ENCODE peak calls at places on chromosome 13, in eight cellular contexts. One of them, this sample, is unnamed.

GRCh38 chr13:25068810-25069209 is 27.1 kb upstream of the PABPC3 start:
- DNase-seq in heart right ventricle: no peak
- DNase-seq in H1: no peak
- DNase-seq in astrocyte of the spinal cord: no peak
- DNase-seq in left ventricle myocardium inferior: no peak
- DNase-seq in neural crest cell: no peak
- DNase-seq in natural killer cell: no peak
- DNase-seq in fibroblast of lung: no peak
- DNase-seq in this sample: no peak

GRCh38 chr13:106260352-106260751 is 275.1 kb downstream of the EFNB2 start:
- DNase-seq in astrocyte of the spinal cord: no peak
- DNase-seq in left ventricle myocardium inferior: no peak
- DNase-seq in fibroblast of lung: no peak
- DNase-seq in H1: no peak
- DNase-seq in neural crest cell: no peak
- DNase-seq in heart right ventricle: no peak
- DNase-seq in natural killer cell: no peak
- DNase-seq in this sample: no peak

GRCh38 chr13:27622102-27622820 is 569 bp downstream of the POLR1D start:
- DNase-seq in astrocyte of the spinal cord: peak
- DNase-seq in H1: no peak
- DNase-seq in fibroblast of lung: no peak
- DNase-seq in neural crest cell: no peak
- DNase-seq in natural killer cell: no peak
- DNase-seq in heart right ventricle: no peak
- DNase-seq in left ventricle myocardium inferior: no peak
- DNase-seq in this sample: no peak

GRCh38 chr13:99124695-99125334 is 75.8 kb upstream of the UBAC2 start:
- DNase-seq in neural crest cell: no peak
- DNase-seq in fibroblast of lung: peak
- DNase-seq in astrocyte of the spinal cord: peak
- DNase-seq in heart right ventricle: no peak
- DNase-seq in H1: no peak
- DNase-seq in left ventricle myocardium inferior: no peak
- DNase-seq in natural killer cell: no peak
- DNase-seq in this sample: peak

GRCh38 chr13:85590231-85590931 is 208.8 kb downstream of the SLITRK6 start:
- DNase-seq in H1: no peak
- DNase-seq in left ventricle myocardium inferior: no peak
- DNase-seq in astrocyte of the spinal cord: peak
- DNase-seq in heart right ventricle: no peak
- DNase-seq in natural killer cell: no peak
- DNase-seq in neural crest cell: no peak
- DNase-seq in fibroblast of lung: peak
- DNase-seq in this sample: no peak

GRCh38 chr13:25253702-25254101 is 33.6 kb downstream of the MTMR6 start:
- DNase-seq in natural killer cell: no peak
- DNase-seq in neural crest cell: no peak
- DNase-seq in heart right ventricle: no peak
- DNase-seq in astrocyte of the spinal cord: no peak
- DNase-seq in fibroblast of lung: peak
- DNase-seq in H1: no peak
- DNase-seq in left ventricle myocardium inferior: no peak
- DNase-seq in this sample: no peak

GRCh38 chr13:97298816-97299215 is 76.7 kb downstream of the MBNL2 start:
- DNase-seq in natural killer cell: no peak
- DNase-seq in H1: no peak
- DNase-seq in astrocyte of the spinal cord: peak
- DNase-seq in fibroblast of lung: peak
- DNase-seq in left ventricle myocardium inferior: no peak
- DNase-seq in neural crest cell: no peak
- DNase-seq in heart right ventricle: no peak
- DNase-seq in this sample: no peak

GRCh38 chr13:66359910-66360552 is 870.1 kb downstream of the PCDH9 start:
- DNase-seq in astrocyte of the spinal cord: no peak
- DNase-seq in left ventricle myocardium inferior: no peak
- DNase-seq in fibroblast of lung: no peak
- DNase-seq in H1: no peak
- DNase-seq in neural crest cell: no peak
- DNase-seq in natural killer cell: no peak
- DNase-seq in heart right ventricle: no peak
- DNase-seq in this sample: no peak

GRCh38 chr13:27839809-27840467 is 47.7 kb downstream of the GSX1 start:
- DNase-seq in left ventricle myocardium inferior: no peak
- DNase-seq in astrocyte of the spinal cord: peak
- DNase-seq in H1: no peak
- DNase-seq in heart right ventricle: no peak
- DNase-seq in neural crest cell: no peak
- DNase-seq in fibroblast of lung: peak
- DNase-seq in natural killer cell: no peak
- DNase-seq in this sample: no peak

GRCh38 chr13:84445776-84446175 is 563.5 kb upstream of the SLITRK1 start:
- DNase-seq in natural killer cell: no peak
- DNase-seq in neural crest cell: no peak
- DNase-seq in astrocyte of the spinal cord: peak
- DNase-seq in heart right ventricle: no peak
- DNase-seq in fibroblast of lung: peak
- DNase-seq in left ventricle myocardium inferior: no peak
- DNase-seq in H1: no peak
- DNase-seq in this sample: no peak

GRCh38 chr13:77696006-77696862 is 1.3 kb upstream of the SLAIN1 start:
- DNase-seq in astrocyte of the spinal cord: peak
- DNase-seq in natural killer cell: peak
- DNase-seq in heart right ventricle: no peak
- DNase-seq in H1: no peak
- DNase-seq in fibroblast of lung: peak
- DNase-seq in left ventricle myocardium inferior: no peak
- DNase-seq in neural crest cell: no peak
- DNase-seq in this sample: no peak

GRCh38 chr13:92537485-92537884 is 689.1 kb upstream of the GPC6 start:
- DNase-seq in astrocyte of the spinal cord: no peak
- DNase-seq in heart right ventricle: no peak
- DNase-seq in neural crest cell: no peak
- DNase-seq in left ventricle myocardium inferior: no peak
- DNase-seq in H1: no peak
- DNase-seq in fibroblast of lung: peak
- DNase-seq in natural killer cell: no peak
- DNase-seq in this sample: no peak

GRCh38 chr13:94352057-94352456 is 127.4 kb downstream of the DCT start:
- DNase-seq in H1: no peak
- DNase-seq in neural crest cell: no peak
- DNase-seq in heart right ventricle: no peak
- DNase-seq in fibroblast of lung: peak
- DNase-seq in natural killer cell: no peak
- DNase-seq in left ventricle myocardium inferior: no peak
- DNase-seq in astrocyte of the spinal cord: peak
- DNase-seq in this sample: no peak

GRCh38 chr13:47463726-47464125 is 537.3 kb downstream of the SUCLA2 start:
- DNase-seq in left ventricle myocardium inferior: no peak
- DNase-seq in fibroblast of lung: peak
- DNase-seq in natural killer cell: no peak
- DNase-seq in neural crest cell: no peak
- DNase-seq in H1: no peak
- DNase-seq in astrocyte of the spinal cord: peak
- DNase-seq in heart right ventricle: no peak
- DNase-seq in this sample: no peak

GRCh38 chr13:37074703-37075102 is 15.2 kb upstream of the SUPT20H start:
- DNase-seq in heart right ventricle: no peak
- DNase-seq in neural crest cell: no peak
- DNase-seq in left ventricle myocardium inferior: no peak
- DNase-seq in astrocyte of the spinal cord: peak
- DNase-seq in natural killer cell: no peak
- DNase-seq in fibroblast of lung: peak
- DNase-seq in H1: no peak
- DNase-seq in this sample: no peak

GRCh38 chr13:98416408-98416807 is 160.5 kb downstream of the STK24 start:
- DNase-seq in natural killer cell: no peak
- DNase-seq in left ventricle myocardium inferior: no peak
- DNase-seq in astrocyte of the spinal cord: no peak
- DNase-seq in H1: no peak
- DNase-seq in heart right ventricle: no peak
- DNase-seq in neural crest cell: no peak
- DNase-seq in fibroblast of lung: no peak
- DNase-seq in this sample: no peak

GRCh38 chr13:110336681-110337080 is 29.6 kb downstream of the COL4A2 start:
- DNase-seq in fibroblast of lung: no peak
- DNase-seq in heart right ventricle: no peak
- DNase-seq in H1: no peak
- DNase-seq in neural crest cell: no peak
- DNase-seq in left ventricle myocardium inferior: no peak
- DNase-seq in astrocyte of the spinal cord: peak
- DNase-seq in natural killer cell: no peak
- DNase-seq in this sample: no peak

GRCh38 chr13:25046274-25046984 is 49.5 kb upstream of the PABPC3 start:
- DNase-seq in astrocyte of the spinal cord: no peak
- DNase-seq in neural crest cell: peak
- DNase-seq in fibroblast of lung: no peak
- DNase-seq in heart right ventricle: no peak
- DNase-seq in left ventricle myocardium inferior: no peak
- DNase-seq in natural killer cell: no peak
- DNase-seq in H1: no peak
- DNase-seq in this sample: no peak

GRCh38 chr13:51717786-51718398 is 86.1 kb downstream of the DHRS12 start:
- DNase-seq in heart right ventricle: no peak
- DNase-seq in neural crest cell: no peak
- DNase-seq in H1: no peak
- DNase-seq in natural killer cell: no peak
- DNase-seq in astrocyte of the spinal cord: no peak
- DNase-seq in left ventricle myocardium inferior: no peak
- DNase-seq in fibroblast of lung: no peak
- DNase-seq in this sample: no peak

GRCh38 chr13:22169473-22169872 is 498.6 kb downstream of the FGF9 start:
- DNase-seq in fibroblast of lung: no peak
- DNase-seq in neural crest cell: no peak
- DNase-seq in left ventricle myocardium inferior: no peak
- DNase-seq in H1: no peak
- DNase-seq in astrocyte of the spinal cord: no peak
- DNase-seq in natural killer cell: no peak
- DNase-seq in heart right ventricle: no peak
- DNase-seq in this sample: no peak

GRCh38 chr13:24221007-24221406 is 60.5 kb downstream of the SPATA13 start:
- DNase-seq in natural killer cell: no peak
- DNase-seq in H1: no peak
- DNase-seq in heart right ventricle: no peak
- DNase-seq in fibroblast of lung: no peak
- DNase-seq in neural crest cell: no peak
- DNase-seq in left ventricle myocardium inferior: no peak
- DNase-seq in astrocyte of the spinal cord: no peak
- DNase-seq in this sample: no peak

GRCh38 chr13:109910131-109910530 is 123.7 kb upstream of the IRS2 start:
- DNase-seq in H1: no peak
- DNase-seq in heart right ventricle: no peak
- DNase-seq in neural crest cell: no peak
- DNase-seq in left ventricle myocardium inferior: no peak
- DNase-seq in fibroblast of lung: peak
- DNase-seq in natural killer cell: no peak
- DNase-seq in astrocyte of the spinal cord: no peak
- DNase-seq in this sample: no peak

GRCh38 chr13:59416561-59416960 is 747.2 kb downstream of the DIAPH3 start:
- DNase-seq in left ventricle myocardium inferior: no peak
- DNase-seq in astrocyte of the spinal cord: no peak
- DNase-seq in neural crest cell: no peak
- DNase-seq in natural killer cell: no peak
- DNase-seq in fibroblast of lung: no peak
- DNase-seq in heart right ventricle: no peak
- DNase-seq in H1: no peak
- DNase-seq in this sample: no peak
- TF ChIP-seq CTCF in left ventricle myocardium inferior: no peak
- TF ChIP-seq CTCF in astrocyte of the spinal cord: no peak
- TF ChIP-seq CTCF in neural crest cell: no peak
- TF ChIP-seq CTCF in natural killer cell: no peak
- TF ChIP-seq CTCF in fibroblast of lung: no peak
- TF ChIP-seq CTCF in heart right ventricle: no peak
- TF ChIP-seq CTCF in H1: no peak
- TF ChIP-seq CTCF in this sample: no peak

DNA sequence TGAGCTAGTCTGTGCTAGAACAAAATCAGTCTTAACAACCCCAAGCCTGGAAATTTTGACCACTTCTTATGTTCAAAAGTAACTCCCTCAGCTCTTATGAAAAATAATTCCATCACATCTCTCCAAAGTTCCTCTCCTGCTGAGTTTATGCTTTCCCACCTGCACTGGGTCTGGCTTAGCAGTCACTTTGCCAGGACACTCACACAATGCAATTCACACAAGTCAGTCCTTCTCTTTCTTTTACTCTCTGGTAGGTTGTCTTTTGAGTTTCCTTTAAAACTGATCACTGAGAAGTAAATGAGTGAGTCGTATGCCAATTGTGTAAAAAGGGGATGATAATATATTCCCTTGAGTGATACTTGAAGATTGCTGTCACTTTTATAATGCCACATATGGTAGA is 92.5 kb downstream of the ENOX1 start:
- DNase-seq in fibroblast of lung: no peak
- DNase-seq in astrocyte of the spinal cord: no peak
- DNase-seq in heart right ventricle: no peak
- DNase-seq in H1: no peak
- DNase-seq in natural killer cell: no peak
- DNase-seq in left ventricle myocardium inferior: no peak
- DNase-seq in neural crest cell: no peak
- DNase-seq in this sample: no peak
- TF ChIP-seq CTCF in fibroblast of lung: no peak
- TF ChIP-seq CTCF in astrocyte of the spinal cord: no peak
- TF ChIP-seq CTCF in heart right ventricle: no peak
- TF ChIP-seq CTCF in H1: no peak
- TF ChIP-seq CTCF in natural killer cell: no peak
- TF ChIP-seq CTCF in left ventricle myocardium inferior: no peak
- TF ChIP-seq CTCF in neural crest cell: no peak
- TF ChIP-seq CTCF in this sample: no peak

DNA sequence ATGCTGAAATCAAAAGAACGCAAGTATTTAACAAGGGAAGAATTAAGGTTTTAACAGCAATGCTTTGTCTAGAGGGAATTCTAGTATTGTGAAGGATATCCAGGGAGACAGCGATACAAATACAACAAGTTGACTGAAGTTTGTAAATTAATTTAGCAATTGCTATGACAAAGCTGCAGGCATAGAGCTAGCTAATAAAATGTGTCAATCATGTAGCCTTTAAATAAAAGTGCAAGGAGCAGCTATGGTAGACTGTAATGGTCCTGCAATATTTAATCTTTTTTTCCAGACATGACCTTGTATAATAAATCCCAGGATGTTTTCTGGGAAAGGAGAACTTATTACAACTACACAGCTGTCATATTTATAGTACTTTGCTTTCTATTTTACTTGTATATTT is 779.3 kb downstream of the SLITRK5 start:
- DNase-seq in neural crest cell: no peak
- DNase-seq in heart right ventricle: no peak
- DNase-seq in H1: no peak
- DNase-seq in natural killer cell: no peak
- DNase-seq in astrocyte of the spinal cord: no peak
- DNase-seq in left ventricle myocardium inferior: no peak
- DNase-seq in fibroblast of lung: no peak
- DNase-seq in this sample: no peak
- TF ChIP-seq CTCF in neural crest cell: no peak
- TF ChIP-seq CTCF in heart right ventricle: no peak
- TF ChIP-seq CTCF in H1: no peak
- TF ChIP-seq CTCF in natural killer cell: no peak
- TF ChIP-seq CTCF in astrocyte of the spinal cord: no peak
- TF ChIP-seq CTCF in left ventricle myocardium inferior: no peak
- TF ChIP-seq CTCF in fibroblast of lung: no peak
- TF ChIP-seq CTCF in this sample: no peak

GRCh38 chr13:58461217-58461616 is 829.7 kb downstream of the PCDH17 start:
- DNase-seq in left ventricle myocardium inferior: no peak
- DNase-seq in astrocyte of the spinal cord: no peak
- DNase-seq in neural crest cell: no peak
- DNase-seq in fibroblast of lung: no peak
- DNase-seq in H1: no peak
- DNase-seq in natural killer cell: no peak
- DNase-seq in heart right ventricle: no peak
- DNase-seq in this sample: no peak

GRCh38 chr13:58463841-58464240 is 832.3 kb downstream of the PCDH17 start:
- DNase-seq in fibroblast of lung: no peak
- DNase-seq in left ventricle myocardium inferior: no peak
- DNase-seq in neural crest cell: no peak
- DNase-seq in H1: no peak
- DNase-seq in astrocyte of the spinal cord: no peak
- DNase-seq in natural killer cell: no peak
- DNase-seq in heart right ventricle: no peak
- DNase-seq in this sample: no peak
- TF ChIP-seq CTCF in fibroblast of lung: no peak
- TF ChIP-seq CTCF in left ventricle myocardium inferior: no peak
- TF ChIP-seq CTCF in neural crest cell: no peak
- TF ChIP-seq CTCF in H1: no peak
- TF ChIP-seq CTCF in astrocyte of the spinal cord: no peak
- TF ChIP-seq CTCF in natural killer cell: no peak
- TF ChIP-seq CTCF in heart right ventricle: no peak
- TF ChIP-seq CTCF in this sample: no peak